ENCODE peak calls at places on chromosomes 11 and 22, in five cellular contexts. M is T-helper 9 cell, A is AG20443, Q is dorsolateral prefrontal cortex, X is SHP77. U is an unnamed sample.

GRCh38 chr11:11534981-11535380 is 86.8 kb downstream of the GALNT18 start:
- DNase-seq in M (no peak), A (no peak), Q (peak; percentile 56), X (peak; percentile 11), U (no peak)

GRCh38 chr11:71545405-71545966 is 2.7 kb upstream of the KRTAP5-9 start:
- DNase-seq in M (no peak), A (no peak), Q (no peak), X (no peak), U (no peak)

GRCh38 chr11:8838248-8838647 is 72.7 kb upstream of the AKIP1 start:
- DNase-seq in M (no peak), A (peak; percentile 76), Q (no peak), X (no peak), U (peak; percentile 79)

GRCh38 chr11:90476442-90477007 is 253.7 kb upstream of the CHORDC1 start:
- DNase-seq in M (no peak), A (no peak), Q (no peak), X (peak; percentile 64), U (no peak)

GRCh38 chr11:75429902-75430691 is 2.9 kb downstream of the KLHL35 start:
- DNase-seq in M (peak; percentile 46), A (peak; percentile 95), Q (no peak), X (peak; percentile 82), U (peak; percentile 77)

GRCh38 chr11:60842688-60843605 is 1.0 kb downstream of the CCDC86 start:
- DNase-seq in M (no peak), A (no peak), Q (no peak), X (no peak), U (no peak)

GRCh38 chr11:57321388-57321995 is 3.3 kb downstream of the TNKS1BP1 start:
- DNase-seq in M (no peak), A (peak; percentile 17), Q (no peak), X (no peak), U (no peak)

GRCh38 chr11:128686745-128687177 is 7.1 kb upstream of the FLI1 start:
- DNase-seq in M (no peak), A (peak; percentile 66), Q (no peak), X (no peak), U (peak; percentile 60)

GRCh38 chr11:119100960-119101349 is 698 bp downstream of the DPAGT1 start:
- DNase-seq in M (no peak), A (no peak), Q (no peak), X (no peak), U (no peak)

GRCh38 chr11:125214466-125215204 is 50.1 kb downstream of the PKNOX2 start:
- DNase-seq in M (no peak), A (no peak), Q (no peak), X (no peak), U (no peak)

GRCh38 chr11:107430525-107430924 is 27.1 kb downstream of the CWF19L2 start:
- DNase-seq in M (no peak), A (no peak), Q (no peak), X (no peak), U (no peak)

GRCh38 chr11:1227551-1228182 is 4.8 kb downstream of the MUC5B start:
- DNase-seq in M (no peak), A (no peak), Q (no peak), X (no peak), U (no peak)

GRCh38 chr11:123020968-123021367 is 39.3 kb upstream of the BSX start:
- DNase-seq in M (no peak), A (peak; percentile 81), Q (no peak), X (peak; percentile 39), U (peak; percentile 81)

GRCh38 chr11:17581036-17581731 is 34.1 kb downstream of the OTOG start:
- DNase-seq in M (no peak), A (no peak), Q (no peak), X (no peak), U (no peak)

GRCh38 chr22:46057762-46058420 is 80.9 kb upstream of the WNT7B start:
- DNase-seq in M (no peak), A (no peak), Q (peak; percentile 47), X (peak; percentile 73), U (peak; percentile 66)